ENCODE peak calls at places on chromosomes 2 and 18, in nine cellular contexts. Y is astrocyte; N is CD8-positive, alpha-beta T cell; A is sigmoid colon; C is brain microvascular endothelial cell; J is astrocyte of the spinal cord; W is CD4-positive, alpha-beta memory T cell; H is OCI-LY7; M is spleen. O is an unnamed sample.

GRCh38 chr18:21853020-21853419 is 112.4 kb downstream of the MIB1 start:
- DNase-seq in Y (peak), C (peak), M (no peak), W (no peak), A (no peak), H (peak), J (peak), N (no peak), O (no peak)

GRCh38 chr2:8847400-8847799 is 10.0 kb upstream of the KIDINS220 start:
- DNase-seq in A (no peak), C (no peak), Y (no peak), J (no peak), N (no peak), M (no peak), W (no peak), H (no peak), O (no peak)

GRCh38 chr18:24656571-24656971 is 196.1 kb downstream of the HRH4 start:
- DNase-seq in Y (peak), M (no peak), H (no peak), J (peak), C (no peak), W (no peak), A (no peak), N (no peak), O (no peak)

GRCh38 chr18:21735452-21736015 is 5.1 kb upstream of the MIB1 start:
- DNase-seq in A (no peak), Y (no peak), J (peak), N (peak), H (no peak), M (peak), W (peak), C (peak), O (no peak)

GRCh38 chr2:177165731-177166711 is 46.6 kb upstream of the HNRNPA3 start:
- DNase-seq in W (peak), M (no peak), N (no peak), J (peak), A (no peak), H (peak), C (peak), Y (peak), O (peak)

GRCh38 chr2:217837001-217837491 is 165.7 kb downstream of the TNS1 start:
- DNase-seq in J (peak), Y (peak), M (no peak), C (no peak), A (peak), H (no peak), W (no peak), N (no peak), O (peak)

GRCh38 chr2:108565778-108566375 is 31.6 kb downstream of the LIMS1 start:
- DNase-seq in W (no peak), Y (no peak), J (no peak), M (no peak), N (peak), H (no peak), C (no peak), A (no peak), O (no peak)

GRCh38 chr18:58953627-58954026 is 89.0 kb downstream of the ZNF532 start:
- DNase-seq in M (no peak), H (no peak), A (no peak), Y (no peak), C (no peak), N (no peak), J (no peak), W (no peak), O (peak)

GRCh38 chr2:6639870-6640639 is 225.7 kb downstream of the CMPK2 start:
- DNase-seq in C (no peak), J (no peak), M (no peak), A (no peak), Y (no peak), H (no peak), N (no peak), W (no peak), O (no peak)

GRCh38 chr18:10726198-10727068 is 200.6 kb downstream of the NAPG start:
- DNase-seq in N (no peak), Y (no peak), H (no peak), J (no peak), W (no peak), C (no peak), A (no peak), M (no peak), O (no peak)

DNA sequence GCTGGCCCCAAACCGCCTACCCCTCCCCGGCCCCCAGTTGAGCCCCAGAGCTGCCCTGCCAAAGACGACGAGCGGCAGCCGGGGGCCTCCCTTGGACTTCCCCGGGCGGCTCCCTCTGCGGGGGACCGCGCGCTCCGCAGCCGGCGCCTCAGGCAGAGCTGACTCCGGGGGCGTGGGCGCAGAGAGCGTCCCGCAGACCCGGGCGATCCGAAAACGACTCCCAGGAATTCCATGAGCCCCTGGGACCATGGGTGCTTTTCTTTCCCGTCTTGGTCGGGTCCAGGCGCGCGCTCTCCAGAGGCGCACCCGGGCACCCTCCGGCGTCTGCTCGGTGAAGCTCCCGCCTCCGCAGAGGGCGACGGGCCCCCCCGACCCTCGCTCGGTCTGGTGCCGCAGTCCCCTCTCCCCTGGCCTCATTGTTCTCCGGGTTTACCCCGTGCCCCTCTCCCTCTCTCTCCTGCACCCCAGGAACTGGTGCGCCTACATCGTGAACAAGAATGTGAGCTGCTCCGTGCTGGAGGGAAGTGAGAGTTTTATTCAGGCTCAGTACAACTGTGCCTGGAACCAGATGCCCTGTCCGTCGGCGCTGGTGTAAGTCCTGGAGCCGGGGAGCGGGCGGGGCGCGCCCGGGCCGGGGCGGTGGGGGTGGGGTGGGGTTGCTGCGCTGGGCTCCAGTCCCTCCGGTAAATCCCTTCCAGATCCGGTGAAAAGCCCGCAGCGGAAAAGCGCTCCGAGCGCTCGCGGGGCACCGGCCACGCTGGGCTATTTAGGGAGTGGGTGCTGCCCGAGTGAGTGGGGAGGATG is 737 bp downstream of the EMILIN2 start:
- DNase-seq in Y (no peak), J (peak), M (peak), W (no peak), A (peak), N (peak), H (no peak), C (peak), O (no peak)
- H3K4me3 ChIP-seq in Y (peak), J (peak), M (peak), W (peak), A (peak), N (peak), H (no peak), C (peak), O (peak)

DNA sequence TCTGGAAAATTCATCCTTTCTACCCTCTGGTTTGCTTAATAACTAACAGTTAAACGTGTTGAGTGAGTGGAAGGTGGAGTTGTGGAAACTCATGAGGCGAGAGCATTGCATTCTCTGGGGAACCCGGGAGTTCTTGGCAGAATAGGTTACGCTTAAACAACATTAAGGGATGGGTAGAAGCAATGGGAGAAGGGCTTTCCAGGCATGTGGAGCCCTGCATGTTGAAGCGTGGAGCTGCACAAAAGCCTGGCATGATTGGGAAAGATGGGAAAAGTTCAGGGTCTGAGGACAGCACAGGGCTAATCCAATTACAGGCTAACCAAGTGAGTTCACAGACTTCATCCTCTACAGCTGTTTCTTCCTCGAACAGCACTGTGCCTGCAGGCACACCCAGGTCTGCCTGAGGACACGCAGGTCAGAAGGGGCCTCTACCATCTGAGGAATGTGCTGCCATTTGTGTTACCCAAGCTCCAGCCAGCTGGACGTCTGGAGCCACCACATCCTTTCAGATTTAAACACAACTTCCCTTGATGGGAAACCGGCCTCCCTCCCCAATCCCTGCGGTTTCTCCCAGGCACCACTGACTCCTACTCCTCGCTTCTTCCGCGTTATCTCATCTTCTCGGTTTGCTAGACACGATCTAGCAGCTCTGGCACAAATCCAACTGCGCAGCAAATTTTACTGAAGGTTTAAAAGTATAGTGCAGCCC is 164.2 kb downstream of the ANTXR1 start:
- DNase-seq in A (peak), Y (peak), N (no peak), M (no peak), H (no peak), W (no peak), J (peak), C (peak), O (peak)
- H3K4me3 ChIP-seq in A (peak), Y (peak), N (no peak), M (peak), H (no peak), W (no peak), J (no peak), C (no peak), O (no peak)

DNA sequence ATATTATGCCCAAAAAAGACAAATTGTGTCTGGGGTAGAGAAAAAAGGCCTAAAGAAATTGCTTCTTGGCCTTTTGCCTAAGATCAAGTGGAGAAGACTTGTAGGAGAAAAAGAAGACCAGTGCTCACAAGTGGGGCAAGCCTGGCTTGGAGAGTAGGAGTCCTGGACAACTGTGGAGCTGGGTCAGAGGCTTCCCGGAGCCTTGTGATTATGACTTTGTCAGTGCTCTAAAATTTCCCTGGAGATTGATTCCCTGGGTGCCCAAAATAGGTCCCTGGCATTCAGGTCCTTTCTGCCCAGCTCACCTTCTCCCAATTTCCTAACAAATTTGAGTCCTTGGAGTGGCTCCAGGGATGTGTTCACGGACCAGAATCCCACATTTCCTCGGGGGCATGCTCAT is 787 bp upstream of the TRIM54 start:
- DNase-seq in J (no peak), A (no peak), Y (no peak), W (no peak), M (no peak), C (no peak), H (no peak), N (no peak), O (no peak)
- H3K4me3 ChIP-seq in J (no peak), A (no peak), Y (no peak), W (no peak), M (no peak), C (no peak), H (no peak), N (no peak), O (no peak)

DNA sequence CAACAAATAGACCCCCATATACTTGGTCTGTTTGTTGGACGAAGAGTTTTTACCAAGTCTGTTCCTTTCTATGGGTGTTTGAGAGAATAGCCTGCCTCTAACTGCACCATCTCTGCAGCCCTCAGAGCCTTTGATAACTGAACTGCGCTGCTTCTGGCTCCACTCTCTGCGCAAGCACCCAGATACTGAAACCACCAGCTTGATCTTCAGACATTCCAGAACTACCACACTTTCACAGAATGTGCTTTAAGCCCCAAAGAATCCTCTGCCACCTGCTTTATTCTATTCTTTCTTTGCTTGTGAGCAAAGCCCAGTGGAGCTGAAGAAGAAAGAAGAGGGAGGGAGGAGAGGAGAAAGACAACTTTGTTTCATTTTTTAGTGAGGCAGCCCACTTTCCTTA is 380.7 kb downstream of the BCL11A start:
- DNase-seq in H (no peak), C (no peak), A (no peak), J (no peak), W (no peak), M (no peak), N (no peak), Y (no peak), O (no peak)
- H3K4me3 ChIP-seq in H (no peak), C (no peak), A (no peak), J (no peak), W (no peak), M (no peak), N (no peak), Y (no peak), O (no peak)

GRCh38 chr2:226435146-226435545 is 364.5 kb downstream of the IRS1 start:
- DNase-seq in W (no peak), A (no peak), M (no peak), C (no peak), N (no peak), Y (no peak), H (no peak), J (no peak), O (no peak)

GRCh38 chr2:226434702-226435101 is 364.9 kb downstream of the IRS1 start:
- DNase-seq in J (no peak), N (no peak), Y (no peak), A (no peak), W (no peak), M (no peak), C (no peak), H (no peak), O (no peak)

GRCh38 chr2:226443112-226443511 is 356.5 kb downstream of the IRS1 start:
- DNase-seq in N (no peak), H (no peak), A (no peak), Y (no peak), J (no peak), W (no peak), C (no peak), M (no peak), O (no peak)

GRCh38 chr2:226440119-226440917 is 359.3 kb downstream of the IRS1 start:
- DNase-seq in J (peak), H (no peak), W (no peak), Y (peak), N (no peak), C (no peak), M (no peak), A (no peak), O (no peak)

DNA sequence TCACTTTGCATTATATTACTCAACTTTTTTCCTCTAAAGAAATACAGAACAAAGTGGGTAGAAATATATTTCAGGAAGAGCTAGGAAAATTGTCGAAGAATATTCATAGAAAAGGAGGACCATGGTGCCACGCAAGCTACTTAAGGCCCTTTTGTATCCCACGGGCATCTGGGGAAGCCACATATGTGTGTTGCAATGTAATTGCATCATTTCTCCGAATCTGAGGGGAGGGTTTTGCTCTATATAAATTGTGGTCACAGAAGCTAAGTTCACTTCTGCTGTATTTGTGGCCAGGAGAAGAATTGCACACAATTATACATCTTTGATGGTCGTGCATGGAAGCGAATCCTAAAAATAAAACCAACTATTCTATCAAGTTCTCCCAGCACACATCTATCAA is 360.3 kb downstream of the IRS1 start:
- DNase-seq in Y (no peak), M (no peak), J (no peak), W (no peak), A (no peak), N (no peak), C (no peak), H (peak), O (no peak)
- H3K4me3 ChIP-seq in Y (no peak), M (no peak), J (no peak), W (no peak), A (no peak), N (no peak), C (no peak), H (no peak), O (no peak)

DNA sequence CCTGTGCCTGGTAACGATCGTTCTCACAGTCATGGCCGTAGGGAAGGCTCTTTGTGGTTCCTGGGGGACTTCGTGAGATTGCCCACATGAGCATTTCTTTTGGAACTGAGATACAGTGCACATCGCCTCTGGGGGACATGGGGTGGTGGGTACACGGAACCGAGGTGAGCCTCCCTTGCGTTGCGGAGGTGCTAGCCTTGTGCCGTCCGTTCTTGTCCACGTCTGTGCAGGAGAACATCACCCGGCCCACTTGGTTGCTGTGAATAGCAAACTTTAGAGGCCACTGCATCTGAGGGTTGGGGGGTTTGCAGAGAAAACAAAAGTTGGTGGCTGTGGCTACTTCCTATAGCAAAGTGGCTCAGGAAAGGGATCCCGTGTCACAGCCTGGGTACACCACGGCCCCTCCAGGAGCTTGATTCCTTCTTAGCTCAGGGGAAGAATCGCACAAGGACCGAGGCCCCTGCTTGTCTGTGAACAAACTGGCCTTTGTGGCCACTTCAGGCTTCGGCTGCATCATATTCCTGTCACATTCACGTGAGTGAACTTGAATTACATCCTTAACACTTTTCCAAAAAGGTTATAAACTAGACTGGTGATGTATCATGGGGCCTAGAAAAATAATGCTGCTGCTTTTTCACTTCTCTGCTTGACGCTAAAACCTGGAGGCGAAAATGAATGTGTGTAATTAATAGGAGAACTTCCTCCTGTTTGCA is 72.6 kb downstream of the LRRFIP1 start:
- DNase-seq in C (no peak), W (no peak), N (no peak), Y (no peak), H (no peak), M (peak), J (no peak), A (no peak), O (no peak)
- H3K4me3 ChIP-seq in C (no peak), W (peak), N (no peak), Y (no peak), H (peak), M (no peak), J (no peak), A (peak), O (no peak)

O was measured in adrenal gland.